ENCODE peak calls at places on chromosomes 13 and 19, in four cellular contexts. One of them, this sample, is unnamed.

GRCh38 chr19:4985551-4985991 is 16.7 kb downstream of the KDM4B start:
- DNase-seq in right cardiac atrium: peak
- DNase-seq in DMS153: no peak
- DNase-seq in T follicular helper cell: no peak
- DNase-seq in this sample: no peak

GRCh38 chr13:59641758-59642157 is 522.0 kb downstream of the DIAPH3 start:
- DNase-seq in right cardiac atrium: no peak
- DNase-seq in DMS153: no peak
- DNase-seq in T follicular helper cell: no peak
- DNase-seq in this sample: no peak

GRCh38 chr19:51637362-51637978 is 7.3 kb upstream of the SIGLEC5 start:
- DNase-seq in right cardiac atrium: no peak
- DNase-seq in DMS153: no peak
- DNase-seq in T follicular helper cell: no peak
- DNase-seq in this sample: peak

GRCh38 chr19:40740747-40741146 is 9.5 kb downstream of the ACTMAP start:
- DNase-seq in right cardiac atrium: peak
- DNase-seq in DMS153: no peak
- DNase-seq in T follicular helper cell: no peak
- DNase-seq in this sample: no peak

GRCh38 chr13:112996671-112997091 is 27.7 kb downstream of the MCF2L start:
- DNase-seq in right cardiac atrium: peak
- DNase-seq in DMS153: no peak
- DNase-seq in T follicular helper cell: no peak
- DNase-seq in this sample: no peak

GRCh38 chr19:17330546-17331253 is 4.0 kb downstream of the ANO8 start:
- DNase-seq in right cardiac atrium: no peak
- DNase-seq in DMS153: no peak
- DNase-seq in T follicular helper cell: no peak
- DNase-seq in this sample: no peak

GRCh38 chr13:99663185-99663825 is 162.0 kb downstream of the TM9SF2 start:
- DNase-seq in right cardiac atrium: no peak
- DNase-seq in DMS153: no peak
- DNase-seq in T follicular helper cell: no peak
- DNase-seq in this sample: no peak

GRCh38 chr13:44764334-44764733 is 188.2 kb upstream of the TSC22D1 start:
- DNase-seq in right cardiac atrium: no peak
- DNase-seq in DMS153: no peak
- DNase-seq in T follicular helper cell: no peak
- DNase-seq in this sample: no peak

GRCh38 chr19:29714953-29715694 is at the start of gene C19orf12:
- DNase-seq in right cardiac atrium: peak
- DNase-seq in DMS153: no peak
- DNase-seq in T follicular helper cell: peak
- DNase-seq in this sample: peak

GRCh38 chr19:18856385-18857126 is 24.8 kb downstream of the UPF1 start:
- DNase-seq in right cardiac atrium: no peak
- DNase-seq in DMS153: no peak
- DNase-seq in T follicular helper cell: no peak
- DNase-seq in this sample: peak

GRCh38 chr19:45848922-45849321 is 14.0 kb downstream of the SYMPK start:
- DNase-seq in right cardiac atrium: no peak
- DNase-seq in DMS153: no peak
- DNase-seq in T follicular helper cell: no peak
- DNase-seq in this sample: no peak

GRCh38 chr19:2270157-2270571 is 11.8 kb downstream of the PEAK3 start:
- DNase-seq in right cardiac atrium: peak
- DNase-seq in DMS153: no peak
- DNase-seq in T follicular helper cell: no peak
- DNase-seq in this sample: no peak

GRCh38 chr13:99316657-99317244 is 9.6 kb upstream of the GPR183 start:
- DNase-seq in right cardiac atrium: no peak
- DNase-seq in DMS153: peak
- DNase-seq in T follicular helper cell: no peak
- DNase-seq in this sample: peak

GRCh38 chr19:7869453-7869909 is 4.7 kb downstream of the PRR36 start:
- DNase-seq in right cardiac atrium: peak
- DNase-seq in DMS153: no peak
- DNase-seq in T follicular helper cell: peak
- DNase-seq in this sample: no peak

GRCh38 chr13:30394798-30395191 is 27.5 kb upstream of the UBE2L5 start:
- DNase-seq in right cardiac atrium: no peak
- DNase-seq in DMS153: no peak
- DNase-seq in T follicular helper cell: no peak
- DNase-seq in this sample: no peak

GRCh38 chr13:40439928-40440327 is 226.5 kb downstream of the FOXO1 start:
- DNase-seq in right cardiac atrium: peak
- DNase-seq in DMS153: no peak
- DNase-seq in T follicular helper cell: no peak
- DNase-seq in this sample: no peak

GRCh38 chr13:30907167-30907761 is 1.2 kb downstream of the MEDAG start:
- DNase-seq in right cardiac atrium: no peak
- DNase-seq in DMS153: no peak
- DNase-seq in T follicular helper cell: no peak
- DNase-seq in this sample: no peak

GRCh38 chr19:14404322-14404721 is 14.8 kb downstream of the DDX39A start:
- DNase-seq in right cardiac atrium: no peak
- DNase-seq in DMS153: peak
- DNase-seq in T follicular helper cell: no peak
- DNase-seq in this sample: no peak

GRCh38 chr19:28828276-28828870 is 384.6 kb downstream of the UQCRFS1 start:
- DNase-seq in right cardiac atrium: no peak
- DNase-seq in DMS153: no peak
- DNase-seq in T follicular helper cell: no peak
- DNase-seq in this sample: no peak

GRCh38 chr13:48028066-48028465 is 9.5 kb upstream of the NUDT15 start:
- DNase-seq in right cardiac atrium: no peak
- DNase-seq in DMS153: no peak
- DNase-seq in T follicular helper cell: no peak
- DNase-seq in this sample: no peak

GRCh38 chr19:45954132-45954531 is 19.5 kb downstream of the NOVA2 start:
- DNase-seq in right cardiac atrium: no peak
- DNase-seq in DMS153: no peak
- DNase-seq in T follicular helper cell: no peak
- DNase-seq in this sample: peak

GRCh38 chr19:7789447-7789846 is 26.4 kb downstream of the CLEC4M start:
- DNase-seq in right cardiac atrium: no peak
- DNase-seq in DMS153: peak
- DNase-seq in T follicular helper cell: peak
- DNase-seq in this sample: no peak

GRCh38 chr13:110449225-110450015 is 112.1 kb downstream of the RAB20 start:
- DNase-seq in right cardiac atrium: no peak
- DNase-seq in DMS153: no peak
- DNase-seq in T follicular helper cell: no peak
- DNase-seq in this sample: no peak

GRCh38 chr13:98504371-98504963 is 72.4 kb downstream of the STK24 start:
- DNase-seq in right cardiac atrium: no peak
- DNase-seq in DMS153: no peak
- DNase-seq in T follicular helper cell: no peak
- DNase-seq in this sample: no peak

GRCh38 chr19:45488708-45489107 is 8.1 kb downstream of the RTN2 start:
- DNase-seq in right cardiac atrium: peak
- DNase-seq in DMS153: no peak
- DNase-seq in T follicular helper cell: no peak
- DNase-seq in this sample: no peak

GRCh38 chr19:39613597-39613996 is 11.3 kb downstream of the LGALS13 start:
- DNase-seq in right cardiac atrium: no peak
- DNase-seq in DMS153: no peak
- DNase-seq in T follicular helper cell: no peak
- DNase-seq in this sample: no peak

GRCh38 chr13:46615888-46616531 is 63.0 kb downstream of the LRCH1 start:
- DNase-seq in right cardiac atrium: no peak
- DNase-seq in DMS153: peak
- DNase-seq in T follicular helper cell: no peak
- DNase-seq in this sample: no peak

This sample was measured in SHP77.